ENCODE peak calls at places on chromosomes 4 and X, in four cellular contexts. V is psoas muscle, S is GM10248, F is colonic mucosa. T is an unnamed sample.

GRCh38 chr4:76035799-76036389 is at the start of gene CXCL11:
- DNase-seq in V (no peak), S (no peak), F (no peak), T (no peak)

GRCh38 chrX:26952213-26952612 is 510.9 kb downstream of the PPP4R3C start:
- DNase-seq in V (no peak), S (no peak), F (no peak), T (no peak)

GRCh38 chr4:52016985-52017384 is 3.2 kb downstream of the LRRC66 start:
- DNase-seq in V (no peak), S (no peak), F (peak), T (no peak)

GRCh38 chr4:2689825-2690700 is 66.1 kb downstream of the TNIP2 start:
- DNase-seq in V (peak), S (no peak), F (no peak), T (no peak)

GRCh38 chrX:75781618-75782017 is 3.4 kb downstream of the MAGEE2 start:
- DNase-seq in V (peak), S (no peak), F (no peak), T (no peak)

GRCh38 chr4:173835863-173836262 is 305.8 kb upstream of the HAND2 start:
- DNase-seq in V (no peak), S (no peak), F (no peak), T (peak)

GRCh38 chrX:107826286-107827136 is 845 bp downstream of the MID2 start:
- DNase-seq in V (peak), S (peak), F (peak), T (no peak)

GRCh38 chr4:25839687-25840086 is 23.1 kb downstream of the SEL1L3 start:
- DNase-seq in V (no peak), S (no peak), F (no peak), T (no peak)

GRCh38 chr4:184253072-184253420 is 35.4 kb upstream of the ENPP6 start:
- DNase-seq in V (no peak), S (no peak), F (no peak), T (no peak)

GRCh38 chr4:183201331-183201730 is 102.3 kb downstream of the WWC2 start:
- DNase-seq in V (no peak), S (no peak), F (no peak), T (no peak)

GRCh38 chrX:129649268-129650182 is 5.2 kb downstream of the APLN start:
- DNase-seq in V (no peak), S (no peak), F (no peak), T (no peak)

GRCh38 chr4:19752600-19752999 is 499.1 kb upstream of the SLIT2 start:
- DNase-seq in V (no peak), S (no peak), F (no peak), T (no peak)

GRCh38 chrX:7170903-7171302 is 22.9 kb upstream of the PUDP start:
- DNase-seq in V (no peak), S (no peak), F (peak), T (no peak)

GRCh38 chr4:8355864-8356565 is 84.5 kb downstream of the ACOX3 start:
- DNase-seq in V (no peak), S (no peak), F (no peak), T (no peak)

GRCh38 chrX:132474522-132474921 is 14.3 kb downstream of the MBNL3 start:
- DNase-seq in V (no peak), S (no peak), F (no peak), T (no peak)

GRCh38 chr4:108512615-108513505 is 107.5 kb upstream of the RPL34 start:
- DNase-seq in V (no peak), S (no peak), F (peak), T (peak)
- TF ChIP-seq CTCF in V (no peak), S (peak), F (no peak), T (peak)

GRCh38 chrX:15616531-15616930 is 15.8 kb upstream of the ACE2 start:
- DNase-seq in V (no peak), S (no peak), F (no peak), T (no peak)
- TF ChIP-seq CTCF in V (no peak), S (no peak), F (no peak), T (no peak)

DNA sequence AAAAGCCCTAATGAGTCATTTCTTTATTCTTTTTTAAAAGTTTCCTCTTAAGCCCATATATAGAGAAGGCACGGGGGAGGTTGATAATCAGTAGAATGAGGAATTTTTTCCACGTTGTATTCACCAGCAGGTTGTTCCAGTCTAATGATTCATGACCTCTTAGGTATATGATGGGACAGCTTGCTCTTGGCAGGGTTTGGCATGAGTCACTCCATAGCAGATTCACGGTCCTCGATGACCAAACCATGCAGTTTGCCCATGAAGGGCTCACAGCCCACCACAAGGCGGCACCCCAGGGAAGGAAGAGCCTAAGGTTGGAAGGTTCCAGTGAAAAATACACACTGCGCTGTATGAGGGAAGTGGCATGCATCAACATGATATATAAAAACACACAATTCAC is 623.8 kb upstream of the DIPK2B start:
- DNase-seq in V (peak), S (no peak), F (no peak), T (peak)
- TF ChIP-seq CTCF in V (no peak), S (no peak), F (no peak), T (peak)

GRCh38 chrX:34810364-34810763 is 132.2 kb upstream of the FAM47B start:
- DNase-seq in V (no peak), S (no peak), F (no peak), T (no peak)
- TF ChIP-seq CTCF in V (no peak), S (no peak), F (no peak), T (no peak)

DNA sequence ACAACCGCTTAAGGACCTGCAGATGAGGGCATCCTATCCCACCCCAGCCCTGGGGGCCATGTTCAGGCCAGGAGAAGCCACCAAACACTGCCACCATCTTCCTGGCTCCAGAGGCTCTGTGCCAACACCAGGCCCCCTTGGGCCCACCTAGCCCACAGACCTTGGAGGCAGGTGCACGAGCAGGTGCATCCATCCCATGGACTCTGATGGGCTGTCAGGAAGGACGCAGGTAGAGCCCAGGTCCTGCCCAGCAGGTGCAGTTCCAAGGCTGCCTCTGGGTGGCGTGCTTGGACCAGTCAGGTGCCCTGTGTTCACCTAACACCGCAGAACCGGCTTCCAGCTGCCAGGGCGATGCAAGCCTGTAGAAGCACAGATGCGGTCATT is 22.8 kb upstream of the PDE6B start:
- DNase-seq in V (no peak), S (peak), F (peak), T (no peak)
- TF ChIP-seq CTCF in V (peak), S (peak), F (peak), T (no peak)

GRCh38 chrX:10254746-10255145 is 98.0 kb downstream of the CLCN4 start:
- DNase-seq in V (no peak), S (no peak), F (no peak), T (no peak)
- TF ChIP-seq CTCF in V (no peak), S (no peak), F (no peak), T (peak)

T was measured in AG04450.